ENCODE peak calls at places on chromosomes 6 and 20, in nine cellular contexts. B is fibroblast of mammary gland; A is adrenal gland; G is cardiac fibroblast; C is left lung; U is kidney epithelial cell; T is aorta; S is pancreas; P is CD8-positive, alpha-beta memory T cell. X is an unnamed sample.

GRCh38 chr20:60715172-60715571 is 536.9 kb upstream of the CDH4 start:
- DNase-seq in B (no peak), A (no peak), G (no peak), C (no peak), U (no peak), T (no peak), S (no peak), P (no peak), X (no peak)

GRCh38 chr20:44684047-44684965 is 30.9 kb upstream of the CCN5 start:
- DNase-seq in B (no peak), A (peak), G (no peak), C (no peak), U (no peak), T (no peak), S (peak), P (no peak), X (no peak)

GRCh38 chr6:169810066-169810989 is 58.9 kb downstream of the ERMARD start:
- DNase-seq in B (no peak), A (no peak), G (no peak), C (peak), U (no peak), T (no peak), S (no peak), P (no peak), X (no peak)

GRCh38 chr6:42212442-42212841 is 5.2 kb downstream of the MRPS10 start:
- DNase-seq in B (no peak), A (no peak), G (no peak), C (no peak), U (no peak), T (no peak), S (no peak), P (no peak), X (no peak)

GRCh38 chr6:32622545-32623401 is 14.4 kb upstream of the HLA-DQA1 start:
- DNase-seq in B (peak), A (no peak), G (peak), C (no peak), U (no peak), T (no peak), S (peak), P (peak), X (peak)

GRCh38 chr6:121652726-121653623 is 217.5 kb downstream of the GJA1 start:
- DNase-seq in B (peak), A (peak), G (peak), C (no peak), U (peak), T (no peak), S (no peak), P (no peak), X (peak)

GRCh38 chr6:155330922-155331321 is 16.6 kb upstream of the TFB1M start:
- DNase-seq in B (no peak), A (no peak), G (no peak), C (no peak), U (no peak), T (no peak), S (no peak), P (no peak), X (no peak)

GRCh38 chr6:122818866-122819265 is 29.8 kb downstream of the SMPDL3A start:
- DNase-seq in B (no peak), A (no peak), G (no peak), C (no peak), U (no peak), T (no peak), S (no peak), P (no peak), X (no peak)

GRCh38 chr6:97401533-97401932 is 118.5 kb upstream of the MMS22L start:
- DNase-seq in B (peak), A (no peak), G (peak), C (no peak), U (no peak), T (no peak), S (no peak), P (no peak), X (no peak)

GRCh38 chr6:29792123-29793035 is 35.2 kb upstream of the HLA-G start:
- DNase-seq in B (peak), A (peak), G (peak), C (peak), U (no peak), T (peak), S (peak), P (peak), X (no peak)
- H3K4me3 ChIP-seq in B (peak), A (peak), G (peak), C (peak), U (peak), T (peak), S (peak), P (peak), X (peak)

DNA sequence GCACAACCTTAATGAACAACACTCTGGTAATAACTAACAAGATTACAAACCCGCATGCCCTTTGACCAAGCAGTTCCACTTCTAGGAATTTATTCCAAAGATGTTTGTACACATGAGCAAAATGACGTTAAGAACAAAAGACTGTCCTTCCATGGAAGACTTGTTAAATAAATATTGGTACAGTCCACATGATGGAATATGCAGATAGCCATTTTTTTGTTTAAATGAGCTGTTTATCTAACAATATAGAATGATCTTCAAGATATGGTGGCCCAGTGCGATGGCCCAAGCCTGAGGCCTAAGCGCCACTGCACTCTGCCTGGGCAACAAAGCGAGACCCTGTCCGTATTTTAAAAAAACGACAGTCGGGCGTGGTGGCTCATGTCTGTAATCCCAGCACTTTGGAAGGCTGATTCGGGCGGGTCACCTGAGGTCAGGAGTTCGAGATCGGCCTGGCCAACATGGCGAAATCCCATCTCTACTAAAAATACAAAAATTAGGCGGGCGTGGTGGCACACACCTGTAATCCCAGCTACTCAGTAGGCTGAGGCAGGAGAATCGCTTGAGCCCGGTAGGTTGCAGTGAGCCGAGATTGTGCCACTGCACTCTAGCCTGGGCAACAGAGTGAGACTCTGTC is 7.4 kb upstream of the AHCY start:
- DNase-seq in B (no peak), A (no peak), G (no peak), C (no peak), U (no peak), T (no peak), S (no peak), P (no peak), X (no peak)
- H3K4me3 ChIP-seq in B (no peak), A (no peak), G (no peak), C (no peak), U (no peak), T (no peak), S (no peak), P (no peak), X (no peak)

DNA sequence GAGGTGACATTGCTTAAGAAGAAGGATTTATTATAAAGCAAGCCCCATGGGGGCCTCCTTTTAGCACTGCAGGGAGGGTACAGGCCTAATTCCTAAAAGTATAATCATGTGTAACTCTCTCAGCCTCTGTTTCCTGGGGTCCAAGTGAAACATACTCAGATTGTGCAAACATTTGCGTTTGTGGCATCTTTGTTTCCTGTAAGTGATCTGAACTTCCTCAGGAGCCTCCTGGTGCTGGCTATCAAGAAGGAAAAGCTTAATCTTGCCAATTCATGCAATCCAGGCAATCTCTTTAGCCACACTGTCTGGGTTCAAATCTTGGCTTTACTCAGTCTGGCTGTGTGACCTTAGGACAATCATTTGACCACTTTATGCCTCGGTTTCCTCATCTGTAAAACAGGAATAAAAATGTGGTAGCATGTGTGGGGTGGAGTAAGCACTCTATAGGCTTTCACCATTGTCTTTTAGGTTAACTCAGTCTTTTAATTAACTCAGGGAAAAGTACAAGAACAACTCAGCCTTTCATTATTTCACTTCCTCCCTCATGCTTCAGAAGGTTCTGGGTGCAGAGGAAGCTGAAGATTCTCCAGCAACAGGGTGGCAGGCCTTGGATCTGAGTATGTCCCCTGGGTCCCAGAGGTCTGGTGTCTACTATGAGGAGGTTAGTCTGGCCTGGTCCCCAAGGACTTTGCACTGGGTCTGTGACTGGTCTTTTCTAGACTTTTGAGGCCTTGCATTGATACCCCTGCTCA is 847 bp upstream of the SIRPB2 start:
- DNase-seq in B (no peak), A (no peak), G (peak), C (no peak), U (no peak), T (no peak), S (no peak), P (no peak), X (no peak)
- H3K4me3 ChIP-seq in B (no peak), A (no peak), G (no peak), C (peak), U (no peak), T (no peak), S (no peak), P (no peak), X (no peak)

DNA sequence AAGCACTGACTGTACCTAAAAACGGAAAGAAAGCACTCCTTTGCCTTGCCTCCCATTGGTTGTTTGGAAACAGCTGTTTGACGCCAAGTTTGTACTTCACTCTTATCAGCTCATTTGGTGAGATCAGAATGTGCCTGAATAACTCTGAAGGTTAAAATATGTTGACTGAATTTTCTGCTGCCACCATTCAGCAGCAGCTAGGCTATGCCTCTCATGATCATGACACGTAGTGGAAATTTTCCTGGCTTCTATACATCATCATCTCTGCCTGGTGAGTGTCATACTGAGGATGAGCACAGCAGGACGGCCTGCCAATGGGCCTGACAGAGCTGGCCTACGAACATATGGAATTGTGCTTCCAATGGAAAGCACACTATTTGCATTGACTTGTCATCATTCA is 704.9 kb upstream of the CITED2 start:
- DNase-seq in B (peak), A (peak), G (peak), C (no peak), U (no peak), T (no peak), S (peak), P (no peak), X (peak)
- H3K4me3 ChIP-seq in B (no peak), A (no peak), G (no peak), C (no peak), U (no peak), T (no peak), S (no peak), P (no peak), X (no peak)

GRCh38 chr6:52545050-52545843 is 31.6 kb downstream of the TRAM2 start:
- DNase-seq in B (no peak), A (no peak), G (no peak), C (no peak), U (no peak), T (no peak), S (no peak), P (no peak), X (no peak)

GRCh38 chr6:52544325-52545022 is 32.4 kb downstream of the TRAM2 start:
- DNase-seq in B (peak), A (no peak), G (peak), C (no peak), U (no peak), T (no peak), S (no peak), P (no peak), X (no peak)

GRCh38 chr6:52545844-52546119 is 31.1 kb downstream of the TRAM2 start:
- DNase-seq in B (no peak), A (no peak), G (no peak), C (no peak), U (no peak), T (no peak), S (no peak), P (no peak), X (no peak)

GRCh38 chr6:52543262-52543661 is 33.6 kb downstream of the TRAM2 start:
- DNase-seq in B (peak), A (no peak), G (peak), C (no peak), U (no peak), T (no peak), S (no peak), P (no peak), X (no peak)

DNA sequence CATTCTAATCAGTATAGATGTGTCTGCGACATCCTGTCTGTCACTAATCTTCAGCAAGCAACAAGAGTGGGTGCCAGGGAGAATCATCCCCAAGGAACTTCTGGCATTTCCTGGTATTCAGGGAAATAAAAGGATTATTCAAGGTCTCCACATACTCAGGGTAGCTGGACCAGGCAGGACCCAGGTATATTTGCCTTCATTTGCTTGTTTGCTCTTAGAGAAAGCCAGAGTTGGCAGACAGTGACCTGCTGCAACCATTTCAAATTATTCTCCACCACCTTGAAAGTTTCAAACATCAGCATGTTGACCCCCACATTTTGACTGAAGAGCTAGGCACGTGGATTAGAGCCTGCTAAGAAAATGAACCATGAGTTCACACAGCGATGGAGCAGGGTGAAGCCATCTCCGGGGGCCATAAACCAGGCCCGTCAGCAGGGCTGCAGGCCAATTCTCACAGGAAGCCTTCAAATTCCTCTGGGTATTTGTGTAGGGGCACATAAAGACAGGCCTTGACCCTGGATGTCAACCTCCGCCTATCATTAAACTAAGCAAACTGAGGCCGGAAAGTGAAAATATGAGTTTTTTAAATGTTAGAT is 33.0 kb downstream of the TRAM2 start:
- DNase-seq in B (peak), A (no peak), G (peak), C (no peak), U (no peak), T (no peak), S (no peak), P (no peak), X (peak)
- H3K4me3 ChIP-seq in B (no peak), A (no peak), G (no peak), C (no peak), U (no peak), T (no peak), S (no peak), P (no peak), X (no peak)

GRCh38 chr20:53579266-53579580 is 14.4 kb downstream of the ZNF217 start:
- DNase-seq in B (no peak), A (no peak), G (no peak), C (peak), U (no peak), T (no peak), S (no peak), P (no peak), X (no peak)

GRCh38 chr20:53580376-53581111 is 13.1 kb downstream of the ZNF217 start:
- DNase-seq in B (no peak), A (no peak), G (no peak), C (peak), U (no peak), T (no peak), S (no peak), P (no peak), X (no peak)

GRCh38 chr20:53579581-53580375 is 13.9 kb downstream of the ZNF217 start:
- DNase-seq in B (peak), A (peak), G (peak), C (peak), U (no peak), T (no peak), S (no peak), P (no peak), X (no peak)

GRCh38 chr20:53581444-53582311 is 12.0 kb downstream of the ZNF217 start:
- DNase-seq in B (no peak), A (no peak), G (no peak), C (no peak), U (no peak), T (peak), S (no peak), P (no peak), X (no peak)

GRCh38 chr20:53582574-53583351 is 10.9 kb downstream of the ZNF217 start:
- DNase-seq in B (peak), A (no peak), G (peak), C (no peak), U (peak), T (no peak), S (no peak), P (peak), X (peak)
- H3K4me3 ChIP-seq in B (no peak), A (no peak), G (no peak), C (peak), U (no peak), T (no peak), S (no peak), P (peak), X (peak)

DNA sequence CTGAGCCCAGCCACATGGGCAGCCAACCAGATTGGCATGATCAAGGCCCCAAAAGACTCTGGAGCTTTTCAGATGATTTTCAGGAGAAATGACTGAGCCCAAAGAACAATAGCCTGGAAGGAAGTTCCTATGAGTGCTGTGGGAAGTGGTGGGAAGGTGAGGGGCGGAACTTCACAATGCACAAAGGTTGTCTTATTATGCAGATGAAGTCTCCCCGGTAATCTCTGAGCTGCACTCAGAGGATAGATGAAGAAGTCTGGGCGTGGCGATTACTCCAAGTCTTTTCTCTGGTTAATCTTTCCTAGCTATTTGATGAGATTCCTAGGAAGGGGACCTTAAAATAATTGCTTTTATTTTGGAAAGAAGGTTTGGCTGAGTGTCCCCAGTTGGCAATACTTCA is 36.9 kb downstream of the LBP start:
- DNase-seq in B (no peak), A (no peak), G (no peak), C (no peak), U (no peak), T (no peak), S (no peak), P (no peak), X (no peak)
- H3K4me3 ChIP-seq in B (no peak), A (no peak), G (no peak), C (no peak), U (no peak), T (no peak), S (no peak), P (no peak), X (no peak)